ENCODE peak calls at places on chromosomes 7 and 10, in seven cellular contexts. N, L, F, Z, O, I and K are unnamed samples.
A peak's percentile ranks its signal among the peaks of the same experiment; 100 is the strongest.

GRCh38 chr10:30433286-30433778 is 652 bp upstream of the MAP3K8 start:
- DNase-seq in O (peak; percentile 61), I (peak; percentile 89), Z (peak; percentile 81), N (peak; percentile 86), L (no peak), F (no peak), K (peak; percentile 71)

GRCh38 chr7:42922017-42922753 is 9.8 kb downstream of the PSMA2 start:
- DNase-seq in I (no peak), N (no peak), F (no peak), Z (no peak), L (no peak), O (no peak), K (no peak)

GRCh38 chr10:69425513-69426298 is 9.0 kb upstream of the TACR2 start:
- DNase-seq in F (no peak), N (no peak), O (peak; percentile 89), L (no peak), Z (no peak), I (no peak), K (no peak)

GRCh38 chr7:156379242-156380070 is 261.1 kb upstream of the RNF32 start:
- DNase-seq in L (no peak), Z (no peak), I (no peak), F (no peak), O (no peak), N (no peak), K (no peak)

GRCh38 chr7:35878356-35878755 is 77.5 kb downstream of the SEPTIN7 start:
- DNase-seq in F (no peak), L (no peak), O (no peak), I (no peak), Z (peak; percentile 9), N (peak; percentile 21), K (no peak)

GRCh38 chr7:54015251-54015650 is 526.9 kb upstream of the VSTM2A start:
- DNase-seq in N (no peak), I (no peak), O (no peak), Z (no peak), F (no peak), L (no peak), K (peak; percentile 57)

GRCh38 chr10:69343905-69344304 is 65.6 kb downstream of the HK1 start:
- DNase-seq in O (no peak), I (no peak), N (no peak), Z (no peak), L (no peak), F (no peak), K (no peak)

GRCh38 chr10:113550365-113550764 is 2.5 kb upstream of the HABP2 start:
- DNase-seq in I (no peak), Z (peak; percentile 28), N (peak; percentile 53), O (peak; percentile 45), F (no peak), L (no peak), K (peak; percentile 23)

GRCh38 chr10:124079864-124080263 is 13.5 kb downstream of the CHST15 start:
- DNase-seq in O (no peak), N (no peak), Z (no peak), I (no peak), L (no peak), F (no peak), K (no peak)

GRCh38 chr7:94344826-94345225 is 49.9 kb upstream of the COL1A2 start:
- DNase-seq in Z (peak; percentile 36), N (peak; percentile 53), F (no peak), I (no peak), O (peak; percentile 51), L (no peak), K (peak; percentile 6)

GRCh38 chr7:25242678-25243077 is 14.4 kb upstream of the NPVF start:
- DNase-seq in L (no peak), O (no peak), I (no peak), F (no peak), N (no peak), Z (no peak), K (no peak)

GRCh38 chr7:149261829-149262617 is at the start of gene ZNF783:
- DNase-seq in L (peak; percentile 94), F (peak; percentile 95), Z (peak; percentile 94), N (peak; percentile 92), I (peak; percentile 91), O (peak; percentile 85), K (peak; percentile 81)

GRCh38 chr7:133912916-133913697 is 214.0 kb upstream of the LRGUK start:
- DNase-seq in F (no peak), L (no peak), Z (no peak), O (peak; percentile 81), N (peak; percentile 10), I (no peak), K (peak; percentile 24)

GRCh38 chr7:88357794-88358533 is 51.3 kb upstream of the STEAP4 start:
- DNase-seq in N (peak; percentile 16), O (peak; percentile 54), Z (no peak), F (peak; percentile 6), L (no peak), I (no peak), K (peak; percentile 42)

GRCh38 chr10:70586348-70586930 is 16.1 kb downstream of the PRF1 start:
- DNase-seq in F (no peak), L (no peak), O (no peak), I (no peak), Z (no peak), N (no peak), K (no peak)

GRCh38 chr10:373516-374309 is 238.5 kb downstream of the ZMYND11 start:
- DNase-seq in N (peak; percentile 64), F (no peak), I (no peak), O (peak; percentile 4), L (no peak), Z (peak; percentile 41), K (peak; percentile 34)

GRCh38 chr7:1603346-1604211 is 33.7 kb upstream of the PSMG3 start:
- DNase-seq in F (no peak), N (no peak), O (no peak), Z (no peak), I (no peak), L (no peak), K (no peak)
- TF ChIP-seq CTCF in F (no peak), N (no peak), O (no peak), Z (no peak), I (no peak), L (no peak), K (no peak)

GRCh38 chr7:101172854-101173751 is 7.0 kb downstream of the NAT16 start:
- DNase-seq in N (peak; percentile 78), I (peak; percentile 68), F (no peak), L (no peak), O (peak; percentile 91), Z (peak; percentile 66), K (peak; percentile 87)

GRCh38 chr7:101172005-101172853 is 6.9 kb upstream of the VGF start:
- DNase-seq in I (no peak), L (no peak), Z (no peak), F (no peak), N (no peak), O (no peak), K (no peak)

GRCh38 chr7:101169838-101170531 is 4.6 kb upstream of the VGF start:
- DNase-seq in O (peak; percentile 63), N (peak; percentile 67), Z (peak; percentile 53), F (peak; percentile 81), L (peak; percentile 80), I (peak; percentile 73), K (peak; percentile 56)

GRCh38 chr7:101170617-101171441 is 5.5 kb upstream of the VGF start:
- DNase-seq in N (no peak), I (no peak), F (no peak), Z (no peak), O (no peak), L (no peak), K (no peak)

GRCh38 chr7:101171442-101171837 is 6.1 kb upstream of the VGF start:
- DNase-seq in N (no peak), Z (no peak), I (no peak), O (no peak), F (no peak), L (no peak), K (no peak)
- TF ChIP-seq CTCF in N (peak; percentile 30), Z (no peak), I (no peak), O (peak; percentile 34), F (no peak), L (no peak), K (peak; percentile 9)

DNA sequence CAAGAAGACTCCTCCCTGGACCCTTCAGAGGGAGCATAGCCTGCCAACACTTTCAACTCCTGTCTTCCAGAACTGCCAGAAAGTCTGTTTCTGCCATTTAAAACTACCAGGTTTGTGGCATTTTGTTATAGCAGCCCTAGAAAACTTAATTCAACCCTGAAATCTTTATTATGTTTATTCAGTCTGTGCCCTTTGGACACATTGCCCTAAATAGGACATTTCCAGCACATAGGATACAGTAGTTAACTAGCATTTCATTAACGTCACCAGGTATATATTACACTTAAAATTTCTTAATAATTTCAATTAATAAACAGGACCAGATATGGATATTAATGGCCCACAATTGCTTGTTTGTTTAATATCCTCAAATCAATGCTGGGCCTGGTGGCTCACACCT is 54.3 kb downstream of the KCNH2 start:
- DNase-seq in N (no peak), F (no peak), I (no peak), Z (no peak), O (no peak), L (no peak), K (no peak)
- TF ChIP-seq CTCF in N (no peak), F (no peak), I (no peak), Z (no peak), O (no peak), L (no peak), K (no peak)

GRCh38 chr10:114783686-114784085 is 37.9 kb upstream of the FHIP2A start:
- DNase-seq in I (no peak), Z (no peak), L (no peak), O (no peak), F (no peak), N (no peak), K (no peak)
- TF ChIP-seq CTCF in I (no peak), Z (no peak), L (no peak), O (no peak), F (no peak), N (no peak), K (no peak)

GRCh38 chr7:26857170-26857533 is 7.2 kb downstream of the SKAP2 start:
- DNase-seq in F (no peak), L (no peak), N (no peak), I (no peak), Z (no peak), O (no peak), K (no peak)

GRCh38 chr7:26854932-26855331 is 9.5 kb downstream of the SKAP2 start:
- DNase-seq in N (no peak), O (no peak), L (no peak), Z (peak; percentile 21), I (no peak), F (no peak), K (peak; percentile 39)

GRCh38 chr7:26855421-26855820 is 9.0 kb downstream of the SKAP2 start:
- DNase-seq in I (no peak), Z (peak; percentile 29), F (no peak), N (no peak), L (no peak), O (no peak), K (no peak)

GRCh38 chr7:26856481-26856880 is 7.9 kb downstream of the SKAP2 start:
- DNase-seq in N (no peak), O (no peak), F (no peak), I (no peak), L (no peak), Z (peak; percentile 76), K (peak; percentile 70)

GRCh38 chr7:26853788-26854393 is 10.5 kb downstream of the SKAP2 start:
- DNase-seq in F (no peak), L (no peak), I (no peak), N (peak; percentile 66), O (peak; percentile 73), Z (peak; percentile 87), K (peak; percentile 78)
- TF ChIP-seq CTCF in F (peak; percentile 41), L (no peak), I (peak; percentile 20), N (peak; percentile 60), O (peak; percentile 77), Z (peak; percentile 54), K (peak; percentile 52)

GRCh38 chr10:6211341-6212265 is 8.9 kb downstream of the PFKFB3 start:
- DNase-seq in N (peak; percentile 68), Z (peak; percentile 64), O (no peak), I (no peak), L (no peak), F (no peak), K (no peak)
- TF ChIP-seq CTCF in N (no peak), Z (no peak), O (no peak), I (no peak), L (no peak), F (no peak), K (no peak)